ENCODE peak calls at places on chromosome 3, in six cellular contexts. One of them, this sample, is unnamed.

GRCh38 chr3:37287776-37288175 is 113.4 kb upstream of the LRRFIP2 start:
- DNase-seq in ovary: no peak
- DNase-seq in right atrium auricular region: no peak
- DNase-seq in GM12865: peak
- DNase-seq in H7: no peak
- DNase-seq in endothelial cell of umbilical vein: peak
- DNase-seq in this sample: no peak

GRCh38 chr3:123568034-123568433 is 16.8 kb downstream of the HACD2 start:
- DNase-seq in ovary: no peak
- DNase-seq in right atrium auricular region: no peak
- DNase-seq in GM12865: no peak
- DNase-seq in H7: no peak
- DNase-seq in endothelial cell of umbilical vein: no peak
- DNase-seq in this sample: no peak

GRCh38 chr3:170709046-170709445 is 123.2 kb upstream of the SLC7A14 start:
- DNase-seq in ovary: no peak
- DNase-seq in right atrium auricular region: no peak
- DNase-seq in GM12865: no peak
- DNase-seq in H7: no peak
- DNase-seq in endothelial cell of umbilical vein: no peak
- DNase-seq in this sample: no peak

GRCh38 chr3:57078366-57079220 is 18.1 kb downstream of the SPATA12 start:
- DNase-seq in ovary: peak
- DNase-seq in right atrium auricular region: peak
- DNase-seq in GM12865: peak
- DNase-seq in H7: peak
- DNase-seq in endothelial cell of umbilical vein: peak
- DNase-seq in this sample: peak

GRCh38 chr3:152257246-152258074 is 11.3 kb upstream of the MBNL1 start:
- DNase-seq in ovary: no peak
- DNase-seq in right atrium auricular region: no peak
- DNase-seq in GM12865: peak
- DNase-seq in H7: no peak
- DNase-seq in endothelial cell of umbilical vein: no peak
- DNase-seq in this sample: no peak

GRCh38 chr3:187616307-187616939 is 53.8 kb downstream of the SST start:
- DNase-seq in ovary: peak
- DNase-seq in right atrium auricular region: no peak
- DNase-seq in GM12865: peak
- DNase-seq in H7: peak
- DNase-seq in endothelial cell of umbilical vein: peak
- DNase-seq in this sample: peak

GRCh38 chr3:143977326-143978262 is 6.0 kb downstream of the DIPK2A start:
- DNase-seq in ovary: no peak
- DNase-seq in right atrium auricular region: no peak
- DNase-seq in GM12865: peak
- DNase-seq in H7: no peak
- DNase-seq in endothelial cell of umbilical vein: no peak
- DNase-seq in this sample: no peak

GRCh38 chr3:171704002-171704401 is 106.3 kb downstream of the PLD1 start:
- DNase-seq in ovary: no peak
- DNase-seq in right atrium auricular region: no peak
- DNase-seq in GM12865: peak
- DNase-seq in H7: peak
- DNase-seq in endothelial cell of umbilical vein: peak
- DNase-seq in this sample: no peak

GRCh38 chr3:61894988-61895935 is 333.9 kb downstream of the PTPRG start:
- DNase-seq in ovary: peak
- DNase-seq in right atrium auricular region: peak
- DNase-seq in GM12865: peak
- DNase-seq in H7: no peak
- DNase-seq in endothelial cell of umbilical vein: peak
- DNase-seq in this sample: no peak

GRCh38 chr3:70982700-70983140 is 600.8 kb downstream of the FOXP1 start:
- DNase-seq in ovary: peak
- DNase-seq in right atrium auricular region: peak
- DNase-seq in GM12865: peak
- DNase-seq in H7: no peak
- DNase-seq in endothelial cell of umbilical vein: peak
- DNase-seq in this sample: peak

GRCh38 chr3:163043074-163043473 is 1546.5 kb downstream of the OTOL1 start:
- DNase-seq in ovary: no peak
- DNase-seq in right atrium auricular region: no peak
- DNase-seq in GM12865: no peak
- DNase-seq in H7: no peak
- DNase-seq in endothelial cell of umbilical vein: no peak
- DNase-seq in this sample: no peak

GRCh38 chr3:43522702-43523362 is 99.0 kb downstream of the ANO10 start:
- DNase-seq in ovary: no peak
- DNase-seq in right atrium auricular region: no peak
- DNase-seq in GM12865: no peak
- DNase-seq in H7: no peak
- DNase-seq in endothelial cell of umbilical vein: no peak
- DNase-seq in this sample: no peak

GRCh38 chr3:37132334-37132733 is 42.0 kb downstream of the LRRFIP2 start:
- DNase-seq in ovary: no peak
- DNase-seq in right atrium auricular region: no peak
- DNase-seq in GM12865: no peak
- DNase-seq in H7: no peak
- DNase-seq in endothelial cell of umbilical vein: peak
- DNase-seq in this sample: no peak

GRCh38 chr3:24793896-24794295 is 299.2 kb upstream of the THRB start:
- DNase-seq in ovary: no peak
- DNase-seq in right atrium auricular region: no peak
- DNase-seq in GM12865: no peak
- DNase-seq in H7: no peak
- DNase-seq in endothelial cell of umbilical vein: no peak
- DNase-seq in this sample: no peak

GRCh38 chr3:78140866-78141658 is 1101.2 kb downstream of the ROBO2 start:
- DNase-seq in ovary: no peak
- DNase-seq in right atrium auricular region: no peak
- DNase-seq in GM12865: no peak
- DNase-seq in H7: no peak
- DNase-seq in endothelial cell of umbilical vein: peak
- DNase-seq in this sample: no peak

GRCh38 chr3:134809412-134810051 is 14.5 kb downstream of the EPHB1 start:
- DNase-seq in ovary: no peak
- DNase-seq in right atrium auricular region: no peak
- DNase-seq in GM12865: no peak
- DNase-seq in H7: peak
- DNase-seq in endothelial cell of umbilical vein: no peak
- DNase-seq in this sample: no peak

GRCh38 chr3:24100694-24101402 is 155.8 kb downstream of the NR1D2 start:
- DNase-seq in ovary: no peak
- DNase-seq in right atrium auricular region: no peak
- DNase-seq in GM12865: no peak
- DNase-seq in H7: no peak
- DNase-seq in endothelial cell of umbilical vein: no peak
- DNase-seq in this sample: peak

DNA sequence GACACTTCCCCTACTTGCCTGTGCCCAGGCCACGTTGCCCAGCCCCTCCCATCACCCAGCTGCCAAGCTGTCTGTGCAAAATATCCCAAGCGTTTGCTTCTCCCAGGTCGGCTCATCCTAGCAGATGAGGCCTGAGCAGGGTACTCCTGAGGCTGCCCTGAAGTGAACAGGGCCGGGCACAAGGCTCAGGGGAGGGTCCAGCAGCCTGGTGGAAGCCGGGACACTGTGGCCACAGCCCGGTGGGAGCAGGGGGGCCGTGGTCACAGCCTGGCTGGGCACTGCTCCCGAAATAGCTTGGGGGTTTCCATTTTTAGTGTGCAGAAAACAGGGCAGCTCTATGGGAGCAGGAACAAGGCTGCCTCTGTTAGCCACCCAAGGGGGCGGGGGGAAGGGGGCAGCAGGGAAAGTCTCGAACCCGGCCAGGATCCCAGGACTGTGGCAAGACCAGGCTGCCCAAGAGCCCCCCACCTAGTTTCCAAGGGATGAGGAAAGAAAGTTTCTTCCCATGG is 3.4 kb downstream of the PLXNB1 start:
- DNase-seq in ovary: no peak
- DNase-seq in right atrium auricular region: no peak
- DNase-seq in GM12865: no peak
- DNase-seq in H7: peak
- DNase-seq in endothelial cell of umbilical vein: no peak
- DNase-seq in this sample: peak
- H3K4me3 ChIP-seq in ovary: no peak
- H3K4me3 ChIP-seq in right atrium auricular region: no peak
- H3K4me3 ChIP-seq in GM12865: no peak
- H3K4me3 ChIP-seq in H7: no peak
- H3K4me3 ChIP-seq in endothelial cell of umbilical vein: no peak
- H3K4me3 ChIP-seq in this sample: no peak

GRCh38 chr3:99640214-99640851 is 1.9 kb downstream of the COL8A1 start:
- DNase-seq in ovary: no peak
- DNase-seq in right atrium auricular region: no peak
- DNase-seq in GM12865: no peak
- DNase-seq in H7: no peak
- DNase-seq in endothelial cell of umbilical vein: peak
- DNase-seq in this sample: no peak

GRCh38 chr3:99638244-99638948 is at the start of gene COL8A1:
- DNase-seq in ovary: peak
- DNase-seq in right atrium auricular region: peak
- DNase-seq in GM12865: no peak
- DNase-seq in H7: peak
- DNase-seq in endothelial cell of umbilical vein: peak
- DNase-seq in this sample: peak

GRCh38 chr3:99641480-99641879 is 3.1 kb downstream of the COL8A1 start:
- DNase-seq in ovary: no peak
- DNase-seq in right atrium auricular region: no peak
- DNase-seq in GM12865: no peak
- DNase-seq in H7: no peak
- DNase-seq in endothelial cell of umbilical vein: peak
- DNase-seq in this sample: no peak

GRCh38 chr3:99637381-99638111 is 848 bp upstream of the COL8A1 start:
- DNase-seq in ovary: peak
- DNase-seq in right atrium auricular region: peak
- DNase-seq in GM12865: no peak
- DNase-seq in H7: peak
- DNase-seq in endothelial cell of umbilical vein: peak
- DNase-seq in this sample: peak

GRCh38 chr3:99639579-99639978 is 1.2 kb downstream of the COL8A1 start:
- DNase-seq in ovary: no peak
- DNase-seq in right atrium auricular region: no peak
- DNase-seq in GM12865: no peak
- DNase-seq in H7: no peak
- DNase-seq in endothelial cell of umbilical vein: peak
- DNase-seq in this sample: no peak
- H3K4me3 ChIP-seq in ovary: no peak
- H3K4me3 ChIP-seq in right atrium auricular region: peak
- H3K4me3 ChIP-seq in GM12865: no peak
- H3K4me3 ChIP-seq in H7: no peak
- H3K4me3 ChIP-seq in endothelial cell of umbilical vein: peak
- H3K4me3 ChIP-seq in this sample: peak

GRCh38 chr3:124774841-124775402 is 44.7 kb downstream of the UMPS start:
- DNase-seq in ovary: no peak
- DNase-seq in right atrium auricular region: no peak
- DNase-seq in GM12865: no peak
- DNase-seq in H7: no peak
- DNase-seq in endothelial cell of umbilical vein: no peak
- DNase-seq in this sample: no peak

GRCh38 chr3:124772081-124772831 is 42.0 kb downstream of the UMPS start:
- DNase-seq in ovary: no peak
- DNase-seq in right atrium auricular region: peak
- DNase-seq in GM12865: no peak
- DNase-seq in H7: no peak
- DNase-seq in endothelial cell of umbilical vein: peak
- DNase-seq in this sample: peak

GRCh38 chr3:124775776-124776336 is 45.6 kb downstream of the UMPS start:
- DNase-seq in ovary: no peak
- DNase-seq in right atrium auricular region: no peak
- DNase-seq in GM12865: no peak
- DNase-seq in H7: peak
- DNase-seq in endothelial cell of umbilical vein: no peak
- DNase-seq in this sample: no peak

GRCh38 chr3:124773351-124774304 is 43.4 kb downstream of the UMPS start:
- DNase-seq in ovary: no peak
- DNase-seq in right atrium auricular region: no peak
- DNase-seq in GM12865: peak
- DNase-seq in H7: no peak
- DNase-seq in endothelial cell of umbilical vein: no peak
- DNase-seq in this sample: no peak

DNA sequence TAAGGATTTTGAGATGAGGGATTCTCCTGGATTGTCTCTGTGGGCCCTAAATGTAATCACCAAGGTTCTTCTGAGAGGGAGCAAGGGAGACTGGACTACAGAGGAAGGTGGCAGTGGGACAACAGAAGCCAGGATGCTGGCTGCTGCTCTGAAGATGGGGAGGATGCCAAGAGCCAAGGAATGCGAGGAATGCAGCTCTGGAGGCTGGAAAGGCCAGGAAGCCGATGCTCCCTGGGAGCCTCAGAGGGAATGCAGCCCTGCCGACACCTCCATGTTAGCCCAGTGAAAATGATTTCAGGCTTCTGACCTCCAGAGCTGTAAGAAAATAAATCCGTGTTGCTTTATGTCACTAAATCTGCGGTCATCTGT is 44.0 kb downstream of the UMPS start:
- DNase-seq in ovary: no peak
- DNase-seq in right atrium auricular region: no peak
- DNase-seq in GM12865: no peak
- DNase-seq in H7: peak
- DNase-seq in endothelial cell of umbilical vein: peak
- DNase-seq in this sample: peak
- H3K4me3 ChIP-seq in ovary: no peak
- H3K4me3 ChIP-seq in right atrium auricular region: no peak
- H3K4me3 ChIP-seq in GM12865: no peak
- H3K4me3 ChIP-seq in H7: no peak
- H3K4me3 ChIP-seq in endothelial cell of umbilical vein: no peak
- H3K4me3 ChIP-seq in this sample: no peak

GRCh38 chr3:14178247-14179113 is at the start of the genes LSM3 and XPC:
- DNase-seq in ovary: peak
- DNase-seq in right atrium auricular region: peak
- DNase-seq in GM12865: peak
- DNase-seq in H7: peak
- DNase-seq in endothelial cell of umbilical vein: peak
- DNase-seq in this sample: peak

GRCh38 chr3:14179114-14179465 is 473 bp downstream of the LSM3 start:
- DNase-seq in ovary: no peak
- DNase-seq in right atrium auricular region: no peak
- DNase-seq in GM12865: no peak
- DNase-seq in H7: no peak
- DNase-seq in endothelial cell of umbilical vein: peak
- DNase-seq in this sample: no peak

GRCh38 chr3:14177580-14178246 is 688 bp downstream of the XPC start:
- DNase-seq in ovary: no peak
- DNase-seq in right atrium auricular region: peak
- DNase-seq in GM12865: no peak
- DNase-seq in H7: no peak
- DNase-seq in endothelial cell of umbilical vein: no peak
- DNase-seq in this sample: no peak

GRCh38 chr3:14181253-14181652 is 2.6 kb downstream of the LSM3 start:
- DNase-seq in ovary: no peak
- DNase-seq in right atrium auricular region: no peak
- DNase-seq in GM12865: no peak
- DNase-seq in H7: no peak
- DNase-seq in endothelial cell of umbilical vein: no peak
- DNase-seq in this sample: no peak

DNA sequence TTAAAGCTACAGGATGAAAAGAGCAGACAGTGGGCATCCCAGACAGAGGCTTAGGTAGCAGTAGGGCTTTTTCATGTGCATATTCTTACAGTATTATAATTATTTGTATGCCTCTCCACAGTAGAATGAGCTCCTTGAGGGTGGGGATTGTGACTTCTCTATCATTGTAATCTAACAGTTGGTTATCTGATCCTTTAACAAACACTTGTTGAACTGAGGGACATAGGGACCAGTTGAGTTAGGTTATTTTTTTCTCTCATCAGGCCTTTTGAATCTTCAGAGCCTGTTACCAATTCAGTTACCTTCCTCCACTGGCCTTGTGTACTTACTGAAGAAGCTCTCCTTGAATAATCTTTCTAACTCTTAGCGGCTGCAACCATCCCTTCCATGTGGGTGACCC is 1.2 kb downstream of the LSM3 start:
- DNase-seq in ovary: no peak
- DNase-seq in right atrium auricular region: no peak
- DNase-seq in GM12865: no peak
- DNase-seq in H7: no peak
- DNase-seq in endothelial cell of umbilical vein: no peak
- DNase-seq in this sample: no peak
- H3K4me3 ChIP-seq in ovary: no peak
- H3K4me3 ChIP-seq in right atrium auricular region: no peak
- H3K4me3 ChIP-seq in GM12865: peak
- H3K4me3 ChIP-seq in H7: no peak
- H3K4me3 ChIP-seq in endothelial cell of umbilical vein: no peak
- H3K4me3 ChIP-seq in this sample: no peak

This sample was measured in heart right ventricle.